ENCODE peak calls at places on chromosomes 13 and 19, in nine cellular contexts. T is T-helper 17 cell; C is transverse colon; P is T-helper 1 cell; X is H9; H is HuH-7; Q is activated CD4-positive, alpha-beta T cell treated with anti-CD3 and anti-CD28 coated beads, Interleukin-2, amount 50 U/mL, for 24 hours; B is tibial artery; O is stimulated activated naive CD8-positive, alpha-beta T cell treated with anti-CD3 and anti-CD28 coated beads, Interleukin-15, amount 100 ng/mL, for 72 hours. Z is an unnamed sample.

GRCh38 chr13:113411216-113412023 is 41.9 kb downstream of the ADPRHL1 start:
- DNase-seq in X (no peak), O (no peak), H (no peak), T (no peak), Q (no peak), B (peak), P (no peak), C (peak), Z (peak)

GRCh38 chr13:114080739-114081561 is 51.5 kb downstream of the RASA3 start:
- DNase-seq in Q (no peak), X (no peak), P (no peak), B (no peak), T (no peak), C (peak), O (no peak), H (no peak), Z (no peak)

GRCh38 chr13:43114504-43114903 is 91.1 kb downstream of the DNAJC15 start:
- DNase-seq in Q (no peak), O (no peak), C (no peak), P (no peak), B (no peak), T (no peak), H (no peak), X (no peak), Z (no peak)

GRCh38 chr13:44796597-44797517 is 192.4 kb downstream of the NUFIP1 start:
- DNase-seq in B (no peak), H (no peak), Q (no peak), P (no peak), X (no peak), O (no peak), T (no peak), C (no peak), Z (no peak)

GRCh38 chr13:32829269-32829668 is 187.0 kb upstream of the KL start:
- DNase-seq in B (no peak), H (no peak), T (no peak), X (no peak), O (no peak), C (no peak), P (no peak), Q (no peak), Z (no peak)

GRCh38 chr19:30675086-30675485 is 302.9 kb downstream of the ZNF536 start:
- DNase-seq in P (no peak), X (no peak), H (no peak), B (no peak), O (no peak), T (no peak), C (no peak), Q (no peak), Z (no peak)

GRCh38 chr19:53537523-53538377 is at the start of gene ZNF331:
- DNase-seq in X (peak), B (peak), Q (peak), P (peak), O (peak), H (no peak), C (peak), T (peak), Z (peak)

GRCh38 chr19:17758528-17758927 is 7.3 kb downstream of the FCHO1 start:
- DNase-seq in C (no peak), H (no peak), B (no peak), O (no peak), P (no peak), Q (no peak), T (no peak), X (no peak), Z (no peak)